ENCODE peak calls at places on chromosomes 5 and 9, in five cellular contexts. H is H9, J is IMR-90, T is neuronal stem cell, V is H1. X is an unnamed sample.

GRCh38 chr5:59193616-59194319 is 610.9 kb downstream of the RAB3C start:
- DNase-seq in V (no peak), T (no peak), J (peak; percentile 94), H (no peak), X (no peak)

GRCh38 chr9:34282096-34282495 is 47.0 kb downstream of the KIF24 start:
- DNase-seq in J (peak; percentile 12), V (no peak), T (no peak), H (no peak), X (no peak)

GRCh38 chr5:67089200-67089725 is 107.3 kb downstream of the CD180 start:
- DNase-seq in H (no peak), V (no peak), T (no peak), J (peak; percentile 65), X (no peak)

GRCh38 chr9:120557205-120557604 is 22.8 kb downstream of the CDK5RAP2 start:
- DNase-seq in H (no peak), V (no peak), T (no peak), J (no peak), X (no peak)

GRCh38 chr5:124806857-124807196 is 60.4 kb upstream of the ZNF608 start:
- DNase-seq in J (no peak), T (no peak), H (no peak), V (no peak), X (no peak)

GRCh38 chr5:72109625-72110024 is 2.4 kb downstream of the MAP1B start:
- DNase-seq in T (no peak), J (no peak), H (no peak), V (no peak), X (peak; percentile 60)

GRCh38 chr5:168165221-168165965 is 126.1 kb upstream of the WWC1 start:
- DNase-seq in H (peak; percentile 61), V (peak; percentile 61), T (no peak), J (no peak), X (peak; percentile 56)

GRCh38 chr9:114619205-114619758 is 8.2 kb downstream of the TMEM268 start:
- DNase-seq in H (no peak), T (no peak), J (no peak), V (no peak), X (no peak)

GRCh38 chr5:88518131-88519016 is 249.7 kb upstream of the TMEM161B start:
- DNase-seq in T (no peak), H (no peak), J (peak; percentile 41), V (no peak), X (no peak)

GRCh38 chr9:120609636-120610035 is 29.7 kb upstream of the CDK5RAP2 start:
- DNase-seq in V (no peak), H (no peak), T (no peak), J (peak; percentile 48), X (no peak)

GRCh38 chr5:142201471-142201887 is 92.9 kb downstream of the NDFIP1 start:
- DNase-seq in T (no peak), H (no peak), J (peak; percentile 99), V (no peak), X (no peak)

GRCh38 chr5:82160948-82161347 is 117.2 kb downstream of the RPS23 start:
- DNase-seq in V (no peak), J (no peak), H (no peak), T (no peak), X (no peak)

GRCh38 chr5:72107874-72108199 is 562 bp downstream of the MAP1B start:
- DNase-seq in T (peak; percentile 55), J (no peak), V (peak; percentile 74), H (no peak), X (peak; percentile 70)

GRCh38 chr9:109331353-109331752 is 10.5 kb upstream of the EPB41L4B start:
- DNase-seq in T (no peak), V (no peak), H (no peak), J (no peak), X (no peak)

GRCh38 chr5:176789873-176790615 is 20.3 kb upstream of the UNC5A start:
- DNase-seq in V (no peak), T (no peak), H (no peak), J (no peak), X (no peak)

GRCh38 chr9:21561502-21561901 is 79.4 kb upstream of the IFNE start:
- DNase-seq in T (no peak), V (no peak), H (no peak), J (no peak), X (no peak)

GRCh38 chr9:36053971-36054370 is 17.3 kb downstream of the RECK start:
- DNase-seq in H (no peak), V (no peak), T (no peak), J (no peak), X (peak; percentile 87)

GRCh38 chr5:131209506-131210191 is 38.9 kb downstream of the LYRM7 start:
- DNase-seq in T (no peak), J (no peak), V (no peak), H (no peak), X (peak; percentile 43)

GRCh38 chr9:3441197-3441816 is 84.5 kb downstream of the RFX3 start:
- DNase-seq in H (peak; percentile 42), J (peak; percentile 77), T (no peak), V (no peak), X (peak; percentile 70)

GRCh38 chr5:181207960-181208253 is 2.9 kb upstream of the TRIM7 start:
- DNase-seq in J (no peak), H (no peak), V (no peak), T (no peak), X (no peak)

GRCh38 chr5:44935262-44935661 is 126.5 kb downstream of the MRPS30 start:
- DNase-seq in J (no peak), T (peak; percentile 37), V (peak; percentile 54), H (peak; percentile 68), X (peak; percentile 85)

GRCh38 chr9:135007601-135008000 is 79.9 kb upstream of the OLFM1 start:
- DNase-seq in J (no peak), H (no peak), V (no peak), T (no peak), X (no peak)

GRCh38 chr9:11933926-11934325 is 759.3 kb upstream of the TYRP1 start:
- DNase-seq in T (no peak), V (no peak), H (no peak), J (peak; percentile 1), X (peak; percentile 2)

GRCh38 chr5:147479431-147479830 is 30.4 kb downstream of the DPYSL3 start:
- DNase-seq in H (no peak), T (no peak), V (no peak), J (no peak), X (peak; percentile 85)

GRCh38 chr5:71740015-71740753 is 21.1 kb downstream of the CARTPT start:
- DNase-seq in T (no peak), J (no peak), H (no peak), V (no peak), X (no peak)

GRCh38 chr5:94893404-94894145 is 275.1 kb downstream of the SLF1 start:
- DNase-seq in T (peak; percentile 50), J (peak; percentile 4), V (no peak), H (no peak), X (peak; percentile 50)

GRCh38 chr5:135245521-135246499 is 153.2 kb downstream of the MACROH2A1 start:
- DNase-seq in T (no peak), J (peak; percentile 73), V (peak; percentile 32), H (peak; percentile 16), X (no peak)

GRCh38 chr5:74251106-74252032 is 389.2 kb downstream of the ENC1 start:
- DNase-seq in H (no peak), V (no peak), J (peak; percentile 96), T (no peak), X (peak; percentile 88)

GRCh38 chr5:120927923-120928322 is 463.8 kb downstream of the PRR16 start:
- DNase-seq in H (no peak), T (no peak), V (no peak), J (no peak), X (no peak)

GRCh38 chr5:41542183-41542582 is 31.8 kb upstream of the PLCXD3 start:
- DNase-seq in T (no peak), J (no peak), H (no peak), V (no peak), X (no peak)

GRCh38 chr5:177100714-177101121 is 14.0 kb downstream of the FGFR4 start:
- DNase-seq in J (peak; percentile 48), V (no peak), T (no peak), H (no peak), X (no peak)

GRCh38 chr9:128203024-128203841 is at the start of gene DNM1:
- DNase-seq in H (peak; percentile 68), T (peak; percentile 78), V (peak; percentile 82), J (peak; percentile 54), X (peak; percentile 76)
- H3K18ac ChIP-seq in H (peak within 1 kb of the TSS; percentile 22), T (peak within 1 kb of the TSS; percentile 98), V (peak within 1 kb of the TSS; percentile 90), J (no peak within 1 kb of the TSS), X (peak within 1 kb of the TSS; percentile 33)

GRCh38 chr9:94018628-94019027 is 63.5 kb upstream of the BARX1 start:
- DNase-seq in T (no peak), V (no peak), J (peak; percentile 79), H (no peak), X (no peak)

GRCh38 chr9:94014845-94015244 is 59.7 kb upstream of the BARX1 start:
- DNase-seq in V (no peak), T (no peak), J (no peak), H (no peak), X (no peak)

GRCh38 chr9:94016744-94017143 is 61.6 kb upstream of the BARX1 start:
- DNase-seq in H (no peak), J (no peak), V (no peak), T (no peak), X (no peak)

GRCh38 chr9:94014066-94014654 is 59.0 kb upstream of the BARX1 start:
- DNase-seq in J (peak; percentile 49), T (peak; percentile 18), V (no peak), H (no peak), X (peak; percentile 51)

GRCh38 chr9:94017939-94018531 is 62.9 kb upstream of the BARX1 start:
- DNase-seq in T (no peak), J (peak; percentile 54), H (no peak), V (no peak), X (no peak)
- H3K4me1 ChIP-seq in T (no peaks in the 10 kb centered on the region), J (peaks cover 2% of the 10 kb centered on the region), H (no peaks in the 10 kb centered on the region), V (no peaks in the 10 kb centered on the region), X (no peaks in the 10 kb centered on the region)

GRCh38 chr5:111512406-111513174 is at the start of gene STARD4:
- DNase-seq in H (peak; percentile 98), T (peak; percentile 95), V (peak; percentile 91), J (peak; percentile 92), X (peak; percentile 98)
- H3K18ac ChIP-seq in H (peak within 1 kb of the TSS; percentile 66), T (peak within 1 kb of the TSS; percentile 100), V (peak within 1 kb of the TSS; percentile 98), J (peak within 1 kb of the TSS; percentile 7), X (peak within 1 kb of the TSS; percentile 94)

DNA sequence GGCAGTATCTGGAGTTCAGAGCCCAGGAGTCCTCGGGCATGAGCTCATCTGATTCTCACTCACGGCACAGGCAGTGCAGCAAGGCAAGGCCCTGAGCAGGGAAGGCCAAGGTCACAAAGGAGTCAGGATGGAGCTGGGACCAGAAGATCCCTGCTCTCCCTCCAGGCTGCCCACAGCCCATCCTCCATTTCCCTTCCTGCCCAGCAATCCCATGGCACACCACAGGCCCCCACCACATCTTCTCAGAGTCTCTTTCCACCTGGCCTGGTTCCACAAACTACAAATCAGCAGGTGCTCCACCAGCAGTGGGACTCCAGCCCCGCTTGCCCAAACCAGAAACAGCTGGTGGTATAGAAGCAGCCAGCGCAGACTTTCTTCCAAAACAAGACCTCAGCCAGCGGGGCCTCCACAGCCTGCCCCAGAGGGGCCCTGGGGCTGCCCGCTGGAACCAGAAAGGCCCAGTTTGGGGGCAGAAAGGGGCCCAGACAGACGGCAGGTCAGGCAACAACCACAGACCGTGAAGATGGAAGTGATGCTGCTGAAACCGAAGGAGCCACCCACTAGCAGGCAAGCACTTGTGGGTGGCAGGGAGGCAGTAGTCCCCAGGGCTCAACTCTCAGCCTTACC is 12.2 kb downstream of the TNIP1 start:
- DNase-seq in V (no peak), J (peak; percentile 32), T (no peak), H (no peak), X (no peak)
- H3K4me1 ChIP-seq in V (peaks cover 6% of the 10 kb centered on the region), J (peaks cover 45% of the 10 kb centered on the region), T (no peaks in the 10 kb centered on the region), H (no peaks in the 10 kb centered on the region), X (no peaks in the 10 kb centered on the region)